ENCODE peak calls at places on chromosomes 11 and 22, in five cellular contexts. Y, B, D, S and J are unnamed samples.

GRCh38 chr11:131275580-131275979 is 94.8 kb upstream of the NTM start:
- DNase-seq in D (no peak), S (no peak), B (no peak), Y (no peak), J (no peak)

GRCh38 chr22:30183861-30184278 is 62.7 kb downstream of the LIF start:
- DNase-seq in B (no peak), Y (peak; percentile 11), S (no peak), D (no peak), J (no peak)

GRCh38 chr22:27641049-27641790 is 160.3 kb downstream of the MN1 start:
- DNase-seq in B (no peak), D (no peak), Y (no peak), S (no peak), J (no peak)

GRCh38 chr11:23473782-23474181 is 613.5 kb upstream of the CCDC179 start:
- DNase-seq in D (peak; percentile 78), Y (no peak), B (no peak), S (no peak), J (no peak)

GRCh38 chr11:129248618-129249017 is 56.5 kb upstream of the ARHGAP32 start:
- DNase-seq in B (no peak), Y (peak; percentile 71), S (peak; percentile 87), D (peak; percentile 31), J (no peak)

GRCh38 chr11:109986488-109986887 is 106.7 kb upstream of the ZC3H12C start:
- DNase-seq in Y (no peak), S (no peak), B (no peak), D (no peak), J (no peak)

GRCh38 chr22:36237462-36238347 is 1.6 kb downstream of the APOL2 start:
- DNase-seq in Y (peak; percentile 40), B (no peak), D (no peak), S (peak; percentile 52), J (no peak)

GRCh38 chr11:129785383-129786111 is 30.1 kb upstream of the TMEM45B start:
- DNase-seq in D (no peak), B (peak; percentile 11), S (peak; percentile 34), Y (peak; percentile 14), J (no peak)

GRCh38 chr11:46272816-46273427 is 4.5 kb upstream of the CREB3L1 start:
- DNase-seq in Y (peak; percentile 76), S (peak; percentile 89), D (peak; percentile 43), B (no peak), J (no peak)

GRCh38 chr11:19451609-19452008 is 210.9 kb upstream of the E2F8 start:
- DNase-seq in D (no peak), Y (no peak), B (no peak), S (no peak), J (no peak)

GRCh38 chr11:33953289-33953688 is 61.4 kb upstream of the LMO2 start:
- DNase-seq in S (no peak), B (no peak), D (peak; percentile 33), Y (no peak), J (no peak)

GRCh38 chr11:121066623-121067022 is 34.4 kb upstream of the TECTA start:
- DNase-seq in Y (no peak), B (no peak), D (no peak), S (no peak), J (no peak)

GRCh38 chr11:116990061-116990473 is 108.2 kb downstream of the SIK3 start:
- DNase-seq in D (no peak), Y (peak; percentile 90), S (peak; percentile 89), B (no peak), J (no peak)

GRCh38 chr11:10113852-10114251 is 180.2 kb downstream of the SBF2 start:
- DNase-seq in S (no peak), D (no peak), Y (no peak), B (no peak), J (no peak)

GRCh38 chr11:40186401-40187091 is 1272.9 kb downstream of the LRRC4C start:
- DNase-seq in Y (no peak), S (no peak), B (peak; percentile 41), D (no peak), J (no peak)

GRCh38 chr11:119447664-119448242 is 24.8 kb upstream of the THY1 start:
- DNase-seq in S (no peak), D (no peak), Y (no peak), B (no peak), J (peak; percentile 86)

GRCh38 chr11:119446871-119447663 is 24.1 kb upstream of the THY1 start:
- DNase-seq in D (no peak), Y (no peak), B (no peak), S (no peak), J (no peak)

GRCh38 chr11:119445356-119445755 is 22.4 kb upstream of the THY1 start:
- DNase-seq in B (no peak), Y (no peak), D (no peak), S (peak; percentile 48), J (no peak)

GRCh38 chr11:119445850-119446249 is 22.9 kb upstream of the THY1 start:
- DNase-seq in D (no peak), B (no peak), S (peak; percentile 54), Y (no peak), J (no peak)

GRCh38 chr11:119446434-119446833 is 23.5 kb upstream of the THY1 start:
- DNase-seq in S (no peak), B (no peak), D (no peak), Y (no peak), J (no peak)
- H3K27ac ChIP-seq in S (no peak overlapping the region), B (no peak overlapping the region), D (no peak overlapping the region), Y (no peak overlapping the region), J (peak overlapping the region; percentile 100)

GRCh38 chr22:21691773-21692172 is 26.0 kb downstream of the PPIL2 start:
- DNase-seq in B (no peak), Y (no peak), D (no peak), S (no peak), J (no peak)

GRCh38 chr22:21687685-21688259 is 22.0 kb downstream of the PPIL2 start:
- DNase-seq in S (no peak), Y (no peak), B (no peak), D (no peak), J (no peak)

GRCh38 chr22:21688341-21688705 is 22.5 kb downstream of the PPIL2 start:
- DNase-seq in S (no peak), D (no peak), Y (no peak), B (no peak), J (no peak)

GRCh38 chr22:21688706-21689381 is 23.0 kb downstream of the PPIL2 start:
- DNase-seq in D (no peak), B (no peak), S (no peak), Y (no peak), J (no peak)

DNA sequence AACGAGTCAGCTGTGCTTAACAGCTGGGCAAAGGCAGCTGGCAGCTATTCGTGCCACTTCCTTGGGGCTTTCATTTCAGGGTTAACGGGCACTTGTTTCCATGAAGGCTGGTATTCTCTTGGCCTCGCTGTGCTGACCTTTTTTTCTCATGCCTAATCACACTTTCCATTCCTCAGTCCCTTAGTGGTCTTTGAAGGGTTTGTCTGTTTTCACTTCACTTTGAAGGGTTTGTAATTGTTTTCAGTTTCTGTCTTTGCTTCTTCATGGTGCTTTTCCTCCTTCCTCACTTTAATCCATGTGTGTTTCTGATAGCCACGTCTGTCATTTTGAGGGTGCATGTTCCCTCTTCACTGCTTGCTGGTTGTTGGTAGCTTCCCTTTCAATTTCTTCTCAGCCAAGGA is 24.6 kb downstream of the PPIL2 start:
- DNase-seq in Y (no peak), S (no peak), B (no peak), D (no peak), J (no peak)
- H3K4me3 ChIP-seq in Y (no peak overlapping the region), S (no peak overlapping the region), B (no peak overlapping the region), D (no peak overlapping the region), J (no peak overlapping the region)

GRCh38 chr22:28887725-28888459 is 4.5 kb downstream of the ZNRF3 start:
- DNase-seq in D (no peak), B (no peak), S (no peak), Y (no peak), J (no peak)

GRCh38 chr22:28884754-28885375 is 1.5 kb downstream of the ZNRF3 start:
- DNase-seq in Y (no peak), B (no peak), S (no peak), D (no peak), J (no peak)

GRCh38 chr22:28883917-28884753 is 763 bp downstream of the ZNRF3 start:
- DNase-seq in B (peak; percentile 74), D (peak; percentile 27), Y (peak; percentile 33), S (peak; percentile 77), J (no peak)

GRCh38 chr22:28883657-28883916 is 215 bp downstream of the ZNRF3 start:
- DNase-seq in B (no peak), D (no peak), Y (no peak), S (no peak), J (no peak)

GRCh38 chr22:28885939-28886338 is 2.6 kb downstream of the ZNRF3 start:
- DNase-seq in B (no peak), D (no peak), Y (no peak), S (no peak), J (no peak)
- H4K20me1 ChIP-seq in B (peaks cover 51% of the 10 kb centered on the region), D (no peaks in the 10 kb centered on the region), Y (no peaks in the 10 kb centered on the region), S (peaks cover 4% of the 10 kb centered on the region), J (no peaks in the 10 kb centered on the region)

GRCh38 chr11:12243511-12243910 is 133.1 kb downstream of the MICAL2 start:
- DNase-seq in D (no peak), Y (no peak), S (no peak), B (no peak), J (no peak)
- H3K27ac ChIP-seq in D (no peak overlapping the region), Y (no peak overlapping the region), S (no peak overlapping the region), B (no peak overlapping the region), J (no peak overlapping the region)

GRCh38 chr22:31247726-31248125 is 35.6 kb downstream of the LIMK2 start:
- DNase-seq in Y (no peak), B (peak; percentile 75), S (no peak), D (no peak), J (no peak)

GRCh38 chr22:31246687-31247086 is 34.6 kb downstream of the LIMK2 start:
- DNase-seq in S (no peak), Y (no peak), D (no peak), B (no peak), J (no peak)

GRCh38 chr22:31248965-31249940 is 37.2 kb downstream of the LIMK2 start:
- DNase-seq in Y (no peak), S (no peak), D (no peak), B (no peak), J (no peak)

GRCh38 chr22:31250740-31251330 is 38.7 kb downstream of the LIMK2 start:
- DNase-seq in Y (no peak), S (peak; percentile 34), B (no peak), D (no peak), J (no peak)

DNA sequence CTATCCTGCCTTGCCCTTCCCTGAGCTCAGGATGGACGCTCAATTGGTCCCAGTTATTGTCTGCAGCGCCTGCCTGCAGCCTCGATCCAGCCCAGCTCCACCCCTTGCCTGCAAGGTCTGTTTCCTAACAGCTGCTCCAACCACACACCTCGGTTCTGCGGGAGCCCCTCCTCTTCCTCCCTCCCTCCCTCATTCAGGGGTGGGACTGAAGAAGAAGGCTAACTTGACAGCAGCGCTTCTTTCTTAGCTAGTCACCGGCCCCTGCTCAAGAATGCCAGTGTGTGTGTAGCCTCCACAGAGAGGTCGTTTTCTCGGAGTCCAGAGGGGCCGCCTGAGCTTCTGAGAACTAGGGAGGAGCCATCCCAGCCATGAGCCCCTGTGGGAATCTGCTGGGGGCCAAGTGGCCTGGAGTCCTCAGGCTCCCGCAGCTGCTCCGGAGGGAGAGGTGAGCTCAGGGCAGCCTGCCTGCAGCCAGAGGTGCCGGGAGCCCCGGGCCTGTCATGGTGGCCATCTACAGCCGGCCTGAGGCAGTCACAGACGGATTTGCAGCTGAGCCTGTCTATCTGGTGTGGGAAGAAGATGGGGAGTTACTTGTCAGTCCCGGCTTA is 36.1 kb downstream of the LIMK2 start:
- DNase-seq in S (peak; percentile 86), Y (peak; percentile 87), D (peak; percentile 60), B (peak; percentile 85), J (peak; percentile 79)
- H3K4me3 ChIP-seq in S (peak overlapping the region; percentile 82), Y (peak overlapping the region; percentile 69), D (no peak overlapping the region), B (peak overlapping the region; percentile 73), J (no peak overlapping the region)

GRCh38 chr22:19085233-19086043 is 36.8 kb downstream of the DGCR2 start:
- DNase-seq in Y (peak; percentile 51), D (peak; percentile 64), B (peak; percentile 69), S (peak; percentile 56), J (peak; percentile 87)
- H4K20me1 ChIP-seq in Y (peaks cover 3% of the 10 kb centered on the region), D (no peaks in the 10 kb centered on the region), B (peaks cover 31% of the 10 kb centered on the region), S (no peaks in the 10 kb centered on the region), J (peaks cover 9% of the 10 kb centered on the region)